ENCODE peak calls at places on chromosome 12, in eight cellular contexts. U, S, G, F, A, I, Z and O are unnamed samples.
A peak's percentile ranks its signal among the peaks of the same experiment; 100 is the strongest.

GRCh38 chr12:2395352-2395977 is 342.7 kb downstream of the CACNA1C start:
- DNase-seq in A (peak; percentile 28), I (peak; percentile 42), G (peak; percentile 32), S (peak; percentile 67), Z (peak; percentile 5), F (peak; percentile 40), U (no peak), O (no peak)

GRCh38 chr12:54060174-54060974 is 6.7 kb downstream of the HOXC4 start:
- DNase-seq in I (no peak), Z (no peak), F (no peak), A (no peak), S (no peak), U (no peak), G (no peak), O (no peak)

GRCh38 chr12:57611116-57611809 is at the start of gene ARHGEF25:
- DNase-seq in F (peak; percentile 86), I (peak; percentile 87), A (peak; percentile 53), S (peak; percentile 78), U (peak; percentile 64), Z (no peak), G (peak; percentile 51), O (no peak)

GRCh38 chr12:53068811-53069585 is 10.2 kb downstream of the SPRYD3 start:
- DNase-seq in F (no peak), U (no peak), G (no peak), S (no peak), A (no peak), I (no peak), Z (no peak), O (no peak)

GRCh38 chr12:107328442-107329133 is 235.2 kb upstream of the CRY1 start:
- DNase-seq in A (peak; percentile 48), Z (no peak), U (no peak), G (peak; percentile 73), S (peak; percentile 7), F (no peak), I (no peak), O (peak; percentile 52)

GRCh38 chr12:81167694-81168093 is 89.8 kb downstream of the ACSS3 start:
- DNase-seq in A (peak; percentile 19), S (no peak), G (peak; percentile 7), U (no peak), F (no peak), Z (peak; percentile 60), I (no peak), O (peak; percentile 47)

GRCh38 chr12:98440165-98440581 is 75.2 kb upstream of the TMPO start:
- DNase-seq in F (peak; percentile 85), U (no peak), I (peak; percentile 63), A (peak; percentile 95), S (no peak), G (peak; percentile 86), Z (peak; percentile 95), O (peak; percentile 96)

GRCh38 chr12:5965950-5966383 is 20.9 kb upstream of the ANO2 start:
- DNase-seq in U (no peak), S (peak; percentile 74), I (peak; percentile 29), F (no peak), G (peak; percentile 47), A (peak; percentile 34), Z (peak; percentile 19), O (peak; percentile 54)

GRCh38 chr12:94509317-94509716 is 49.6 kb upstream of the CEP83 start:
- DNase-seq in Z (no peak), F (no peak), I (no peak), S (no peak), G (no peak), A (no peak), U (no peak), O (no peak)

GRCh38 chr12:5456025-5456424 is 24.1 kb downstream of the NTF3 start:
- DNase-seq in A (no peak), U (no peak), I (no peak), G (no peak), S (no peak), Z (no peak), F (no peak), O (no peak)

GRCh38 chr12:66587912-66588311 is 91.0 kb downstream of the GRIP1 start:
- DNase-seq in G (peak; percentile 51), F (no peak), I (no peak), U (peak; percentile 43), Z (no peak), S (no peak), A (peak; percentile 7), O (no peak)

GRCh38 chr12:132400011-132400641 is 70.7 kb upstream of the GALNT9 start:
- DNase-seq in F (no peak), I (peak; percentile 7), Z (no peak), A (no peak), S (no peak), G (no peak), U (no peak), O (no peak)

GRCh38 chr12:131927110-131928079 is 1.7 kb upstream of the PUS1 start:
- DNase-seq in I (no peak), G (no peak), S (no peak), U (no peak), A (no peak), Z (no peak), F (no peak), O (no peak)

GRCh38 chr12:22458301-22458917 is 85.9 kb downstream of the C2CD5 start:
- DNase-seq in G (no peak), A (no peak), U (no peak), I (no peak), F (no peak), S (no peak), Z (no peak), O (no peak)

GRCh38 chr12:121849660-121850059 is 9.0 kb downstream of the HPD start:
- DNase-seq in Z (no peak), I (no peak), G (no peak), F (no peak), U (no peak), A (no peak), S (no peak), O (no peak)

GRCh38 chr12:112190626-112191025 is 65.3 kb downstream of the TRAFD1 start:
- DNase-seq in F (no peak), G (no peak), A (no peak), U (no peak), I (no peak), Z (peak; percentile 76), S (no peak), O (peak; percentile 84)

GRCh38 chr12:95796225-95796981 is 5.8 kb upstream of the NTN4 start:
- DNase-seq in G (no peak), F (no peak), Z (no peak), S (no peak), A (no peak), I (no peak), U (no peak), O (no peak)

GRCh38 chr12:70543444-70543843 is 93.8 kb downstream of the PTPRB start:
- DNase-seq in F (peak; percentile 13), Z (peak; percentile 92), I (no peak), S (peak; percentile 27), A (peak; percentile 94), U (no peak), G (peak; percentile 89), O (peak; percentile 93)

GRCh38 chr12:26895672-26896071 is 42.1 kb downstream of the INTS13 start:
- DNase-seq in F (no peak), Z (no peak), S (no peak), G (no peak), A (no peak), U (no peak), I (no peak), O (no peak)

GRCh38 chr12:89732511-89732910 is 23.9 kb upstream of the ATP2B1 start:
- DNase-seq in Z (no peak), A (no peak), I (no peak), S (no peak), U (no peak), G (no peak), F (no peak), O (no peak)

DNA sequence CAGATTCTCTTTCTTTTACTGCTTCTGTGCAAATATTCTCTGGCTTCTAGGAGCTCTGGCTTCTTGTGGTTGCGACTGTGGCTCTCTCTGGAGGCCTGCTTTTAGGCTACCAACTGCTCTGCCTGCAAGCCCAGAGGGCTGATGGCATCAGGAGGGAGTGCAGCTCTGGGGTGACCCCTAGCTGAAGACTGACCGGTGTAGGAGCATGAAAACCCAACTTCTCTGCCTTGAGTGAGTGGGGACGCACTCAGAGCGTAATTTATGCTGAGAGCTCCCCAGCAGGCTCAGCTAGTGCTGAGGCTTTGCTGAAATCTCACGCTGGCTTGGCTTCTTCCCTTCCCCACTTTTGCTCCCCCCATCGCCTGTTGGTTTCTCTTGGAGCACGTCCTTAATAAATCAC is 29.9 kb upstream of the RBM19 start:
- DNase-seq in Z (no peak), U (no peak), F (no peak), A (no peak), S (no peak), G (no peak), I (no peak), O (no peak)
- TF ChIP-seq CTCF in Z (no peak), U (peak; percentile 13), F (no peak), A (no peak), S (no peak), G (no peak), I (no peak), O (no peak)

DNA sequence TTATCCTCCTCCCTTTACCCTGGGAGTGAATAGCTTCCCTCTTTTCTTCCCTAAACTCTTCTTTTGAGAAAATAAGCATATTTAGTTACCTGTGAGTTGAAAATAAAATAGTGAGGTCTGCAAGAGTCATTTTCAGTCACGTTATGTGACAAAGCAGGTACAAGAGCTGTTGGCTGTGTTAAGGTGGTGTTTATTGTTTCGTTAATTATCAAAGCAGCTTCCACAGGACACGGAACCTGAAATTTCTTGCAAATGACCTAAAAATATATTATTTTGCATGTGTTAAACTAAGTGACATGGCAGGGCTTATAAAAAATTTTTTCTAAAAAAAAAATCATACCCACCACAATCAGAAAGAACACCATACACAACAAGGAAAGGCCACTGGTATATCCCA is 8.3 kb downstream of the SLC38A2 start:
- DNase-seq in A (no peak), I (no peak), Z (no peak), S (no peak), F (no peak), U (no peak), G (no peak), O (no peak)
- H3K4me3 ChIP-seq in A (no peak overlapping the region), I (peak overlapping the region; percentile 10), Z (no peak overlapping the region), S (no peak overlapping the region), F (no peak overlapping the region), U (no peak overlapping the region), G (no peak overlapping the region), O (no peak overlapping the region)

DNA sequence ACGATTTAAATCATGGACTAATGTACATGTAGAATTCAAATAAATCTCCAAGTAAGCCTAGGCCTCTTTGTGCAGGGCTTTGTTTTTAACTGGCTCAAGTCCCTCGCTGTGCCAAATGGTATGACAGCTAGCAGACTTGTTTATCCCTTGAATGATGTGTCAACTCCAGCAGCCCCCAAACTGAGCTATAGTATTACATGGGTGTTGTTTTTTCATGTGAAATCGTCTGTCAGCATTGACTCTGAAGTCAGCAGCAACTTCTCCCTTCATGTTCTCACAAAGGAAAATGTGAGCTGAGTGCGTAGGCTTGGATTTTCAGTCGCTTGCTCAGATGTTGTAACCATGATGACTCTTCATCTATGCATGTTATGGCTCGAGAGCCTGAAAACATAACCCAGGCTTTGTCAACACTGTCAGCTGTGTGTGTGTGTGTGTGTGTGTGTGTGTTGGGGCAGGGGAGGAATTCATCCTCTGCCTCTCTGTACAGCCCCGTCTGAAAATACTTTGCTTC is 73.3 kb downstream of the PTHLH start:
- DNase-seq in U (no peak), F (no peak), A (peak; percentile 100), I (no peak), S (peak; percentile 3), G (peak; percentile 95), Z (peak; percentile 100), O (peak; percentile 99)
- TF ChIP-seq CTCF in U (no peak), F (no peak), A (no peak), I (no peak), S (no peak), G (no peak), Z (no peak), O (no peak)

GRCh38 chr12:117298648-117299225 is 62.7 kb downstream of the NOS1 start:
- DNase-seq in I (no peak), U (no peak), G (no peak), A (no peak), F (no peak), Z (no peak), S (no peak), O (no peak)
- H3K4me3 ChIP-seq in I (no peak overlapping the region), U (no peak overlapping the region), G (no peak overlapping the region), A (no peak overlapping the region), F (no peak overlapping the region), Z (no peak overlapping the region), S (no peak overlapping the region), O (no peak overlapping the region)